ENCODE peak calls at places on chromosomes 12 and 14, in seven cellular contexts. One of them, this sample, is unnamed.

GRCh38 chr14:24132061-24132685 is 1.7 kb downstream of the FITM1 start:
- DNase-seq in activated CD8-positive, alpha-beta memory T cell treated with anti-CD3 and anti-CD28 coated beads for 24 hours: peak
- DNase-seq in left ventricle myocardium superior: peak
- DNase-seq in naive thymus-derived CD8-positive, alpha-beta T cell: peak
- DNase-seq in activated naive CD4-positive, alpha-beta T cell treated with Interleukin-2 at 50 U/mL for 16 hours: peak
- DNase-seq in T47D: peak
- DNase-seq in nucleus accumbens: no peak
- DNase-seq in this sample: peak

GRCh38 chr14:103522028-103522581 is 525 bp downstream of the CKB start:
- DNase-seq in activated CD8-positive, alpha-beta memory T cell treated with anti-CD3 and anti-CD28 coated beads for 24 hours: peak
- DNase-seq in naive thymus-derived CD8-positive, alpha-beta T cell: no peak
- DNase-seq in T47D: no peak
- DNase-seq in activated naive CD4-positive, alpha-beta T cell treated with Interleukin-2 at 50 U/mL for 16 hours: no peak
- DNase-seq in left ventricle myocardium superior: peak
- DNase-seq in nucleus accumbens: no peak
- DNase-seq in this sample: peak

GRCh38 chr14:54219281-54220121 is 177.3 kb upstream of the CDKN3 start:
- DNase-seq in naive thymus-derived CD8-positive, alpha-beta T cell: no peak
- DNase-seq in activated naive CD4-positive, alpha-beta T cell treated with Interleukin-2 at 50 U/mL for 16 hours: no peak
- DNase-seq in left ventricle myocardium superior: no peak
- DNase-seq in activated CD8-positive, alpha-beta memory T cell treated with anti-CD3 and anti-CD28 coated beads for 24 hours: no peak
- DNase-seq in T47D: no peak
- DNase-seq in nucleus accumbens: no peak
- DNase-seq in this sample: no peak

GRCh38 chr12:104506691-104507401 is 50.1 kb downstream of the CHST11 start:
- DNase-seq in naive thymus-derived CD8-positive, alpha-beta T cell: no peak
- DNase-seq in activated naive CD4-positive, alpha-beta T cell treated with Interleukin-2 at 50 U/mL for 16 hours: no peak
- DNase-seq in T47D: no peak
- DNase-seq in activated CD8-positive, alpha-beta memory T cell treated with anti-CD3 and anti-CD28 coated beads for 24 hours: no peak
- DNase-seq in nucleus accumbens: no peak
- DNase-seq in left ventricle myocardium superior: no peak
- DNase-seq in this sample: no peak

GRCh38 chr14:99794156-99794780 is 1.1 kb downstream of the EML1 start:
- DNase-seq in T47D: no peak
- DNase-seq in left ventricle myocardium superior: no peak
- DNase-seq in naive thymus-derived CD8-positive, alpha-beta T cell: no peak
- DNase-seq in activated CD8-positive, alpha-beta memory T cell treated with anti-CD3 and anti-CD28 coated beads for 24 hours: no peak
- DNase-seq in activated naive CD4-positive, alpha-beta T cell treated with Interleukin-2 at 50 U/mL for 16 hours: no peak
- DNase-seq in nucleus accumbens: no peak
- DNase-seq in this sample: no peak

GRCh38 chr12:98253207-98253606 is 262.2 kb upstream of the TMPO start:
- DNase-seq in nucleus accumbens: no peak
- DNase-seq in left ventricle myocardium superior: no peak
- DNase-seq in activated CD8-positive, alpha-beta memory T cell treated with anti-CD3 and anti-CD28 coated beads for 24 hours: no peak
- DNase-seq in T47D: no peak
- DNase-seq in naive thymus-derived CD8-positive, alpha-beta T cell: no peak
- DNase-seq in activated naive CD4-positive, alpha-beta T cell treated with Interleukin-2 at 50 U/mL for 16 hours: no peak
- DNase-seq in this sample: no peak

GRCh38 chr14:35342160-35343010 is 50.2 kb downstream of the PSMA6 start:
- DNase-seq in T47D: peak
- DNase-seq in nucleus accumbens: no peak
- DNase-seq in activated CD8-positive, alpha-beta memory T cell treated with anti-CD3 and anti-CD28 coated beads for 24 hours: no peak
- DNase-seq in activated naive CD4-positive, alpha-beta T cell treated with Interleukin-2 at 50 U/mL for 16 hours: no peak
- DNase-seq in left ventricle myocardium superior: peak
- DNase-seq in naive thymus-derived CD8-positive, alpha-beta T cell: no peak
- DNase-seq in this sample: no peak

GRCh38 chr12:101045486-101046474 is 164.3 kb downstream of the SLC5A8 start:
- DNase-seq in activated CD8-positive, alpha-beta memory T cell treated with anti-CD3 and anti-CD28 coated beads for 24 hours: no peak
- DNase-seq in left ventricle myocardium superior: no peak
- DNase-seq in nucleus accumbens: no peak
- DNase-seq in T47D: no peak
- DNase-seq in naive thymus-derived CD8-positive, alpha-beta T cell: no peak
- DNase-seq in activated naive CD4-positive, alpha-beta T cell treated with Interleukin-2 at 50 U/mL for 16 hours: no peak
- DNase-seq in this sample: no peak

GRCh38 chr12:65121956-65122469 is 908 bp upstream of the WIF1 start:
- DNase-seq in activated naive CD4-positive, alpha-beta T cell treated with Interleukin-2 at 50 U/mL for 16 hours: no peak
- DNase-seq in T47D: no peak
- DNase-seq in nucleus accumbens: no peak
- DNase-seq in left ventricle myocardium superior: peak
- DNase-seq in naive thymus-derived CD8-positive, alpha-beta T cell: no peak
- DNase-seq in activated CD8-positive, alpha-beta memory T cell treated with anti-CD3 and anti-CD28 coated beads for 24 hours: no peak
- DNase-seq in this sample: no peak

GRCh38 chr14:45104571-45104970 is 20.7 kb downstream of the PRPF39 start:
- DNase-seq in naive thymus-derived CD8-positive, alpha-beta T cell: no peak
- DNase-seq in left ventricle myocardium superior: no peak
- DNase-seq in T47D: no peak
- DNase-seq in activated naive CD4-positive, alpha-beta T cell treated with Interleukin-2 at 50 U/mL for 16 hours: no peak
- DNase-seq in nucleus accumbens: no peak
- DNase-seq in activated CD8-positive, alpha-beta memory T cell treated with anti-CD3 and anti-CD28 coated beads for 24 hours: no peak
- DNase-seq in this sample: no peak

GRCh38 chr12:45745861-45746277 is 16.4 kb downstream of the ARID2 start:
- DNase-seq in activated CD8-positive, alpha-beta memory T cell treated with anti-CD3 and anti-CD28 coated beads for 24 hours: no peak
- DNase-seq in nucleus accumbens: no peak
- DNase-seq in naive thymus-derived CD8-positive, alpha-beta T cell: peak
- DNase-seq in activated naive CD4-positive, alpha-beta T cell treated with Interleukin-2 at 50 U/mL for 16 hours: no peak
- DNase-seq in left ventricle myocardium superior: no peak
- DNase-seq in T47D: peak
- DNase-seq in this sample: peak

GRCh38 chr14:35534130-35534883 is at the start of gene INSM2:
- DNase-seq in nucleus accumbens: no peak
- DNase-seq in left ventricle myocardium superior: peak
- DNase-seq in activated CD8-positive, alpha-beta memory T cell treated with anti-CD3 and anti-CD28 coated beads for 24 hours: peak
- DNase-seq in T47D: peak
- DNase-seq in naive thymus-derived CD8-positive, alpha-beta T cell: peak
- DNase-seq in activated naive CD4-positive, alpha-beta T cell treated with Interleukin-2 at 50 U/mL for 16 hours: no peak
- DNase-seq in this sample: peak

GRCh38 chr12:71046215-71046614 is 111.6 kb downstream of the TSPAN8 start:
- DNase-seq in activated CD8-positive, alpha-beta memory T cell treated with anti-CD3 and anti-CD28 coated beads for 24 hours: no peak
- DNase-seq in T47D: no peak
- DNase-seq in left ventricle myocardium superior: no peak
- DNase-seq in activated naive CD4-positive, alpha-beta T cell treated with Interleukin-2 at 50 U/mL for 16 hours: no peak
- DNase-seq in naive thymus-derived CD8-positive, alpha-beta T cell: no peak
- DNase-seq in nucleus accumbens: no peak
- DNase-seq in this sample: no peak

GRCh38 chr12:119229837-119230236 is 51.1 kb downstream of the HSPB8 start:
- DNase-seq in activated CD8-positive, alpha-beta memory T cell treated with anti-CD3 and anti-CD28 coated beads for 24 hours: no peak
- DNase-seq in naive thymus-derived CD8-positive, alpha-beta T cell: no peak
- DNase-seq in activated naive CD4-positive, alpha-beta T cell treated with Interleukin-2 at 50 U/mL for 16 hours: no peak
- DNase-seq in left ventricle myocardium superior: no peak
- DNase-seq in T47D: peak
- DNase-seq in nucleus accumbens: peak
- DNase-seq in this sample: no peak

GRCh38 chr14:28629328-28630004 is 137.1 kb upstream of the FOXG1 start:
- DNase-seq in nucleus accumbens: no peak
- DNase-seq in naive thymus-derived CD8-positive, alpha-beta T cell: no peak
- DNase-seq in T47D: peak
- DNase-seq in activated naive CD4-positive, alpha-beta T cell treated with Interleukin-2 at 50 U/mL for 16 hours: no peak
- DNase-seq in activated CD8-positive, alpha-beta memory T cell treated with anti-CD3 and anti-CD28 coated beads for 24 hours: no peak
- DNase-seq in left ventricle myocardium superior: no peak
- DNase-seq in this sample: no peak

GRCh38 chr12:78118036-78118435 is 287.3 kb downstream of the NAV3 start:
- DNase-seq in left ventricle myocardium superior: no peak
- DNase-seq in naive thymus-derived CD8-positive, alpha-beta T cell: no peak
- DNase-seq in T47D: peak
- DNase-seq in activated naive CD4-positive, alpha-beta T cell treated with Interleukin-2 at 50 U/mL for 16 hours: no peak
- DNase-seq in activated CD8-positive, alpha-beta memory T cell treated with anti-CD3 and anti-CD28 coated beads for 24 hours: no peak
- DNase-seq in nucleus accumbens: no peak
- DNase-seq in this sample: no peak

GRCh38 chr12:96239711-96240234 is 45.6 kb downstream of the ELK3 start:
- DNase-seq in activated naive CD4-positive, alpha-beta T cell treated with Interleukin-2 at 50 U/mL for 16 hours: no peak
- DNase-seq in naive thymus-derived CD8-positive, alpha-beta T cell: no peak
- DNase-seq in T47D: no peak
- DNase-seq in nucleus accumbens: no peak
- DNase-seq in left ventricle myocardium superior: peak
- DNase-seq in activated CD8-positive, alpha-beta memory T cell treated with anti-CD3 and anti-CD28 coated beads for 24 hours: no peak
- DNase-seq in this sample: no peak

GRCh38 chr14:63890553-63890952 is 37.7 kb downstream of the SYNE2 start:
- DNase-seq in activated naive CD4-positive, alpha-beta T cell treated with Interleukin-2 at 50 U/mL for 16 hours: no peak
- DNase-seq in left ventricle myocardium superior: no peak
- DNase-seq in naive thymus-derived CD8-positive, alpha-beta T cell: no peak
- DNase-seq in T47D: no peak
- DNase-seq in activated CD8-positive, alpha-beta memory T cell treated with anti-CD3 and anti-CD28 coated beads for 24 hours: no peak
- DNase-seq in nucleus accumbens: no peak
- DNase-seq in this sample: no peak

GRCh38 chr12:52585951-52586350 is 12.3 kb upstream of the KRT74 start:
- DNase-seq in T47D: no peak
- DNase-seq in activated CD8-positive, alpha-beta memory T cell treated with anti-CD3 and anti-CD28 coated beads for 24 hours: peak
- DNase-seq in left ventricle myocardium superior: no peak
- DNase-seq in naive thymus-derived CD8-positive, alpha-beta T cell: peak
- DNase-seq in activated naive CD4-positive, alpha-beta T cell treated with Interleukin-2 at 50 U/mL for 16 hours: peak
- DNase-seq in nucleus accumbens: no peak
- DNase-seq in this sample: peak

GRCh38 chr14:92677087-92677668 is 71.2 kb downstream of the LGMN start:
- DNase-seq in left ventricle myocardium superior: no peak
- DNase-seq in T47D: no peak
- DNase-seq in naive thymus-derived CD8-positive, alpha-beta T cell: peak
- DNase-seq in nucleus accumbens: no peak
- DNase-seq in activated naive CD4-positive, alpha-beta T cell treated with Interleukin-2 at 50 U/mL for 16 hours: peak
- DNase-seq in activated CD8-positive, alpha-beta memory T cell treated with anti-CD3 and anti-CD28 coated beads for 24 hours: peak
- DNase-seq in this sample: no peak

GRCh38 chr14:79837699-79838098 is 373.6 kb downstream of the DIO2 start:
- DNase-seq in naive thymus-derived CD8-positive, alpha-beta T cell: no peak
- DNase-seq in nucleus accumbens: no peak
- DNase-seq in left ventricle myocardium superior: no peak
- DNase-seq in T47D: no peak
- DNase-seq in activated naive CD4-positive, alpha-beta T cell treated with Interleukin-2 at 50 U/mL for 16 hours: no peak
- DNase-seq in activated CD8-positive, alpha-beta memory T cell treated with anti-CD3 and anti-CD28 coated beads for 24 hours: no peak
- DNase-seq in this sample: no peak

GRCh38 chr14:92317511-92317910 is 5.5 kb upstream of the SLC24A4 start:
- DNase-seq in left ventricle myocardium superior: no peak
- DNase-seq in activated naive CD4-positive, alpha-beta T cell treated with Interleukin-2 at 50 U/mL for 16 hours: no peak
- DNase-seq in naive thymus-derived CD8-positive, alpha-beta T cell: no peak
- DNase-seq in nucleus accumbens: no peak
- DNase-seq in activated CD8-positive, alpha-beta memory T cell treated with anti-CD3 and anti-CD28 coated beads for 24 hours: no peak
- DNase-seq in T47D: no peak
- DNase-seq in this sample: no peak

GRCh38 chr14:96698846-96699543 is 98.2 kb upstream of the VRK1 start:
- DNase-seq in activated naive CD4-positive, alpha-beta T cell treated with Interleukin-2 at 50 U/mL for 16 hours: peak
- DNase-seq in nucleus accumbens: no peak
- DNase-seq in T47D: no peak
- DNase-seq in left ventricle myocardium superior: no peak
- DNase-seq in activated CD8-positive, alpha-beta memory T cell treated with anti-CD3 and anti-CD28 coated beads for 24 hours: no peak
- DNase-seq in naive thymus-derived CD8-positive, alpha-beta T cell: no peak
- DNase-seq in this sample: no peak

GRCh38 chr12:118377891-118378470 is 1.6 kb downstream of the SUDS3 start:
- DNase-seq in activated CD8-positive, alpha-beta memory T cell treated with anti-CD3 and anti-CD28 coated beads for 24 hours: peak
- DNase-seq in naive thymus-derived CD8-positive, alpha-beta T cell: peak
- DNase-seq in T47D: peak
- DNase-seq in activated naive CD4-positive, alpha-beta T cell treated with Interleukin-2 at 50 U/mL for 16 hours: peak
- DNase-seq in left ventricle myocardium superior: peak
- DNase-seq in nucleus accumbens: peak
- DNase-seq in this sample: peak

GRCh38 chr14:91116913-91117588 is 3.2 kb downstream of the DGLUCY start:
- DNase-seq in activated CD8-positive, alpha-beta memory T cell treated with anti-CD3 and anti-CD28 coated beads for 24 hours: peak
- DNase-seq in activated naive CD4-positive, alpha-beta T cell treated with Interleukin-2 at 50 U/mL for 16 hours: peak
- DNase-seq in T47D: no peak
- DNase-seq in nucleus accumbens: no peak
- DNase-seq in left ventricle myocardium superior: no peak
- DNase-seq in naive thymus-derived CD8-positive, alpha-beta T cell: no peak
- DNase-seq in this sample: no peak